ENCODE peak calls at places on chromosomes 1 and 21, in six cellular contexts. M is activated CD4-positive, alpha-beta T cell treated with anti-CD3 and anti-CD28 coated beads, Interleukin-2, amount 50 U/mL, for 4 hours; I is T-helper 17 cell; T is substantia nigra; R is DMS153; J is left cardiac atrium. P is an unnamed sample.

GRCh38 chr1:153386500-153386901 is 4.4 kb downstream of the S100A8 start:
- DNase-seq in M (no peak), I (no peak), T (peak), R (no peak), J (peak), P (peak)

GRCh38 chr1:178143730-178144343 is 49.9 kb downstream of the RASAL2 start:
- DNase-seq in M (no peak), I (no peak), T (no peak), R (no peak), J (no peak), P (no peak)

GRCh38 chr1:72056516-72056915 is 225.8 kb downstream of the NEGR1 start:
- DNase-seq in M (no peak), I (no peak), T (no peak), R (no peak), J (no peak), P (no peak)

GRCh38 chr1:99146129-99146848 is 118.0 kb upstream of the PLPPR4 start:
- DNase-seq in M (no peak), I (no peak), T (no peak), R (peak), J (no peak), P (no peak)

GRCh38 chr1:30257322-30257721 is 466.1 kb downstream of the MATN1 start:
- DNase-seq in M (no peak), I (no peak), T (no peak), R (no peak), J (no peak), P (no peak)

GRCh38 chr21:16419188-16419874 is 689.5 kb downstream of the USP25 start:
- DNase-seq in M (no peak), I (no peak), T (peak), R (peak), J (peak), P (peak)

GRCh38 chr1:169163059-169163458 is 56.6 kb downstream of the ATP1B1 start:
- DNase-seq in M (no peak), I (no peak), T (no peak), R (no peak), J (no peak), P (no peak)

GRCh38 chr21:38258803-38259485 is 2.2 kb downstream of the KCNJ15 start:
- DNase-seq in M (no peak), I (no peak), T (no peak), R (no peak), J (no peak), P (no peak)

P was measured in heart right ventricle.